ENCODE peak calls at places on chromosomes 5 and 9, in eight cellular contexts. P, V, X, E, J, A, H and B are unnamed samples.

GRCh38 chr5:42655982-42656660 is 100.5 kb upstream of the CCDC152 start:
- DNase-seq in P (no peak), V (no peak), X (no peak), E (no peak), J (no peak), A (no peak), H (peak; percentile 96), B (no peak)

GRCh38 chr5:58274199-58274598 is 185.7 kb downstream of the PLK2 start:
- DNase-seq in P (no peak), V (no peak), X (no peak), E (no peak), J (no peak), A (no peak), H (peak; percentile 67), B (no peak)

GRCh38 chr5:141121563-141121962 is at the start of gene PCDHB4:
- DNase-seq in P (no peak), V (no peak), X (no peak), E (no peak), J (no peak), A (no peak), H (no peak), B (no peak)

GRCh38 chr9:29397148-29397547 is 1823.9 kb upstream of the C9orf72 start:
- DNase-seq in P (no peak), V (no peak), X (no peak), E (no peak), J (no peak), A (no peak), H (no peak), B (no peak)

GRCh38 chr9:70588381-70588780 is 173.9 kb upstream of the KLF9 start:
- DNase-seq in P (no peak), V (no peak), X (no peak), E (no peak), J (no peak), A (no peak), H (no peak), B (no peak)

GRCh38 chr9:132575005-132575609 is 7.3 kb upstream of the BARHL1 start:
- DNase-seq in P (peak; percentile 62), V (peak; percentile 70), X (peak; percentile 63), E (peak; percentile 37), J (no peak), A (peak; percentile 77), H (peak; percentile 39), B (no peak)

GRCh38 chr5:146778261-146778660 is 100.3 kb downstream of the PPP2R2B start:
- DNase-seq in P (no peak), V (no peak), X (no peak), E (no peak), J (no peak), A (no peak), H (no peak), B (no peak)

GRCh38 chr9:137968235-137968634 is 90.7 kb downstream of the CACNA1B start:
- DNase-seq in P (peak; percentile 27), V (peak; percentile 24), X (no peak), E (no peak), J (no peak), A (no peak), H (no peak), B (no peak)

GRCh38 chr9:90095682-90096081 is 490.9 kb downstream of the GADD45G start:
- DNase-seq in P (no peak), V (no peak), X (no peak), E (no peak), J (no peak), A (no peak), H (no peak), B (no peak)

GRCh38 chr9:32394381-32395049 is 10.1 kb downstream of the ACO1 start:
- DNase-seq in P (no peak), V (no peak), X (no peak), E (no peak), J (no peak), A (no peak), H (peak; percentile 41), B (no peak)

GRCh38 chr5:139688088-139688702 is 40.0 kb downstream of the CXXC5 start:
- DNase-seq in P (no peak), V (no peak), X (no peak), E (no peak), J (no peak), A (no peak), H (no peak), B (no peak)

GRCh38 chr5:139691275-139691629 is 43.1 kb downstream of the CXXC5 start:
- DNase-seq in P (no peak), V (no peak), X (no peak), E (no peak), J (no peak), A (no peak), H (no peak), B (no peak)

GRCh38 chr5:139690385-139691274 is 42.5 kb downstream of the CXXC5 start:
- DNase-seq in P (no peak), V (no peak), X (peak; percentile 42), E (no peak), J (no peak), A (no peak), H (no peak), B (no peak)

GRCh38 chr5:139688712-139689413 is 40.7 kb downstream of the CXXC5 start:
- DNase-seq in P (no peak), V (no peak), X (no peak), E (no peak), J (no peak), A (no peak), H (no peak), B (no peak)

DNA sequence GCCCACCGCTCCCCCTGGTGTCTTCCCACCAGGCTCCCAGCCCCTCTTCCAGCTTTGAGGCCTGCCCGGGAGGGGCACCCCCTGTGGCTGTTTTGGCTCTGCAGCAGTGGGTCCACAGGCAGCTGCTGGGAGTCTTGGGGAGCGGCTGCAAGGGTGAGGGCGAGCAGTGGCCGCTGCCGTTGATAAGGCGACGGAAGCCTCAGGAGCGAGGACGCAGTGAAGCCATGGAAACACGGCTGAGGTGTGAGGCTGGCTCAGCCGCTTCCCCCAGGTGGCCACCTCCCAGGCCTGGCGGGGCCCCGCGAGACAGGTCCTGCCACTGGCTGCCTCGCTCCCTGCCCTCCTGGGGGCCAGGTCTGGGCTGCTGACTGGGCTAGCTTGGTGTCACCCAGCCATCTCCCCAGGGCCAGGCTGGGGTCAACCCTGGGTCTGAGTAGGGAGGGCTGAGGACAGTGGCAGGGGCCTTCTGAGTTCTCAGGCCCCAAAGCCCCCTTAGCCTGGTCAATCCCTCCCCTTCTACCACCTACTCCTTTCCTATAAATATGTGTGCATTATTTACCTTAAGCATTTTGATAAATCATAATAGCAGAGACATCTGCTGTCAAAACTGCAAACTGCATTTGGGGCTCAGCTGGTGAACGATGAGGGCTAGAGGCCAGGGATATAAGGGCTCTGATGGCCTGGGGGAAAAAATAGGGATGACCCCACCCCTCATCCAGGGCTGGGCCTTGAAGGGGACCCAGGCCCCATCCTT is 41.7 kb downstream of the CXXC5 start:
- DNase-seq in P (no peak), V (peak; percentile 74), X (peak; percentile 18), E (no peak), J (no peak), A (peak; percentile 62), H (no peak), B (no peak)
- TF ChIP-seq CTCF in P (peak; percentile 54), V (no peak), X (peak; percentile 68), E (peak; percentile 44), J (peak; percentile 47), A (peak; percentile 85), H (peak; percentile 52), B (peak; percentile 80)

GRCh38 chr5:117594165-117594564 is 1019.5 kb upstream of the SEMA6A start:
- DNase-seq in P (no peak), V (no peak), X (no peak), E (no peak), J (no peak), A (no peak), H (no peak), B (no peak)

GRCh38 chr5:117587111-117587510 is 1012.5 kb upstream of the SEMA6A start:
- DNase-seq in P (no peak), V (no peak), X (no peak), E (no peak), J (no peak), A (no peak), H (no peak), B (no peak)

GRCh38 chr5:117588611-117589010 is 1014.0 kb upstream of the SEMA6A start:
- DNase-seq in P (no peak), V (no peak), X (no peak), E (no peak), J (no peak), A (no peak), H (peak; percentile 3), B (no peak)

DNA sequence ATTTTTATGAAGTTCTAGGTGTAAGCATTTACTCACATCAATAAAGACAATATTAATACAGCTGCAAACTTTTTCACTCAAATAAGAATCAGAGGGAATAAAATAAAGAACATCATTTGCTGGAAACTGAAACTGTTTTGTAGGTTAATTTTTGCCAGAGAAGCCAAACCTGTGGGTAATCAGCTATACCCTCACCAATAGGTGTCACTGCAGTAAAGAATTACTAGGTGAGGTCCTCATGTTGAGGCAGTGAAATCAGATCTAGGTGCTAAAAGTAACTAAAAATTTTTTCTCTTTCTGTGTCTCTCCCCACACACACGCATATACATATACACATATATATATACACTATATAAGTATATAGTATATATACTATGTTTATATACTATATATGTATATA is 1016.3 kb upstream of the SEMA6A start:
- DNase-seq in P (no peak), V (no peak), X (peak; percentile 24), E (no peak), J (no peak), A (peak; percentile 10), H (peak; percentile 29), B (no peak)
- TF ChIP-seq CTCF in P (peak; percentile 44), V (no peak), X (peak; percentile 69), E (no peak), J (no peak), A (peak; percentile 28), H (peak; percentile 44), B (peak; percentile 83)

DNA sequence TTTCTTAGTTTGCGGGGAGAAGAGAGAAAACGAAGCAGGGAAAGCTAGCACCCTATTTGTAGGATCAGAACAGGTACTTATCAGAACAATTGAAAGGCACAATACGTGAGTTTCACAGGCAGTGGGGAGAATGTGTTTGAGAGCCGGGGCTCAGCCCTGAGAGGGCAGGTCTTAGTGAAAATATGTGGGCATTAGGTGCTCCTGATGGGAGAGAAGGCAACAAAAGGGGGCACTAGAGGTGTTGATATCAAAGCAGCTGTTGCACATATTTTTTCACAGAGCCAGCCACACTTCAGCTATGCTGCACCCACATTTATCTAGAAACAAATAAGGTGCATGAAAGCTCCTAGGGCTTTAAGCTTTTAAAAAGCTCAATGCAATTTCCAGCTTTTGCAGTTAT is 99.7 kb upstream of the MAN2A1 start:
- DNase-seq in P (no peak), V (no peak), X (no peak), E (no peak), J (no peak), A (no peak), H (peak; percentile 30), B (no peak)
- TF ChIP-seq CTCF in P (no peak), V (no peak), X (no peak), E (no peak), J (no peak), A (no peak), H (peak; percentile 7), B (peak; percentile 18)

DNA sequence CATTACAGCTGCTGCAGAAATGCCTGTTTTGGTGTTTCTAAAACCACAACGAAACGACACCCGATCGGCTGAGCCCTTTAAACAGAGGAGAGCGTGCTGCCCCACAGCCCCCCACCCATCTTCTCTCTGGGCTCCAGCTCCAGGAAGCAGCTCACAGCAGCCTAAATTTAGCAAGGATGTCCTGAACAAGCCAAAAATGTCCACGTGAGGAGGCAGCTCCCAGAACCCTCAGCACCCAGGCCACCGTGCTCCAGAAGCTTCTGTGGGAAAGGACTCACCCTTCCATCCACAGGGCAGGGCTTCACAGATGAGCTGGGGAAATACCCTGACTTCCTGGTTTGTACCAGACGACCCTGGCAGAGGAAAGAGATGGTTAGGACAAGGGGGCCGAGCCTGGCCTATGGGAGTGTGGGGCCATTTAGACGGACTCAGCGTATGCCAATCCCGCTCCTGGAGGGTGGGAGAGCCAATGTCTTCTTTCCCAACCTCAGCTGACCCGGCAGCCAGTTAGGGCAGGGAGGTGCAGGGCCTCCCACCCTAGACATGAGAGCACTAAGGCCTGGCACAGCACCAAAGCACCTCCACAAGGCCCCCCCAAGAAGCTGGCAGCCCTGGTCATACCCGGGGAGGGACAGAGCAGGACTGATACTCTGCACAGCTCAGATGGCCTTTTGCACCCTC is 39.1 kb upstream of the SARDH start:
- DNase-seq in P (no peak), V (no peak), X (no peak), E (no peak), J (no peak), A (no peak), H (no peak), B (peak; percentile 57)
- TF ChIP-seq CTCF in P (no peak), V (no peak), X (no peak), E (no peak), J (no peak), A (no peak), H (no peak), B (no peak)